ENCODE peak calls at places on chromosome 10, in ten cellular contexts. F, V, C, L, K, G, D, E, I and S are unnamed samples.

GRCh38 chr10:86961481-86962091 is 3.2 kb downstream of the SNCG start:
- DNase-seq in F (no peak), V (peak), C (no peak), L (no peak), K (no peak), G (peak), D (no peak), E (no peak), I (peak), S (no peak)

GRCh38 chr10:3000063-3000462 is 67.3 kb upstream of the PFKP start:
- DNase-seq in F (no peak), V (no peak), C (no peak), L (no peak), K (no peak), G (no peak), D (no peak), E (no peak), I (no peak), S (no peak)

GRCh38 chr10:48931188-48931587 is 8.5 kb downstream of the LRRC18 start:
- DNase-seq in F (no peak), V (no peak), C (no peak), L (no peak), K (no peak), G (no peak), D (no peak), E (no peak), I (no peak), S (no peak)

GRCh38 chr10:14259696-14260595 is 70.8 kb downstream of the FRMD4A start:
- DNase-seq in F (no peak), V (no peak), C (peak), L (peak), K (no peak), G (no peak), D (no peak), E (no peak), I (no peak), S (peak)

GRCh38 chr10:43254199-43254730 is 12.6 kb downstream of the RASGEF1A start:
- DNase-seq in F (no peak), V (peak), C (no peak), L (no peak), K (no peak), G (peak), D (no peak), E (no peak), I (no peak), S (no peak)

GRCh38 chr10:77636286-77636966 is 1.2 kb downstream of the KCNMA1 start:
- DNase-seq in F (no peak), V (no peak), C (no peak), L (no peak), K (no peak), G (no peak), D (no peak), E (no peak), I (peak), S (no peak)

GRCh38 chr10:52801951-52802350 is 29.4 kb upstream of the MBL2 start:
- DNase-seq in F (no peak), V (no peak), C (peak), L (peak), K (no peak), G (no peak), D (no peak), E (no peak), I (no peak), S (peak)

GRCh38 chr10:82674036-82674435 is 799.0 kb downstream of the NRG3 start:
- DNase-seq in F (no peak), V (no peak), C (no peak), L (peak), K (no peak), G (no peak), D (no peak), E (no peak), I (no peak), S (no peak)

GRCh38 chr10:21885940-21886339 is 117.6 kb downstream of the DNAJC1 start:
- DNase-seq in F (no peak), V (no peak), C (no peak), L (no peak), K (no peak), G (no peak), D (no peak), E (no peak), I (no peak), S (no peak)

GRCh38 chr10:20877986-20878979 is 18.8 kb downstream of the NEBL start:
- DNase-seq in F (no peak), V (no peak), C (peak), L (no peak), K (no peak), G (no peak), D (no peak), E (no peak), I (no peak), S (no peak)

GRCh38 chr10:63543576-63543962 is 22.4 kb downstream of the REEP3 start:
- DNase-seq in F (no peak), V (no peak), C (no peak), L (no peak), K (no peak), G (no peak), D (no peak), E (no peak), I (no peak), S (no peak)

GRCh38 chr10:104049497-104050250 is 36.0 kb downstream of the COL17A1 start:
- DNase-seq in F (no peak), V (no peak), C (peak), L (peak), K (no peak), G (no peak), D (no peak), E (no peak), I (no peak), S (peak)

GRCh38 chr10:119313645-119314044 is 106.3 kb downstream of the GRK5 start:
- DNase-seq in F (no peak), V (no peak), C (no peak), L (no peak), K (no peak), G (peak), D (peak), E (no peak), I (no peak), S (no peak)

GRCh38 chr10:111211756-111212155 is 134.9 kb downstream of the ADRA2A start:
- DNase-seq in F (no peak), V (no peak), C (no peak), L (no peak), K (no peak), G (no peak), D (no peak), E (no peak), I (no peak), S (no peak)

GRCh38 chr10:73774637-73775036 is 7.2 kb upstream of the CHCHD1 start:
- DNase-seq in F (peak), V (no peak), C (no peak), L (no peak), K (no peak), G (no peak), D (no peak), E (no peak), I (peak), S (peak)

GRCh38 chr10:74987339-74988054 is 124.0 kb upstream of the SAMD8 start:
- DNase-seq in F (no peak), V (no peak), C (peak), L (peak), K (no peak), G (no peak), D (no peak), E (no peak), I (no peak), S (peak)

GRCh38 chr10:2137549-2138174 is 400.3 kb upstream of the ADARB2 start:
- DNase-seq in F (no peak), V (no peak), C (no peak), L (no peak), K (no peak), G (peak), D (no peak), E (no peak), I (no peak), S (no peak)

GRCh38 chr10:86376403-86376802 is 9.8 kb upstream of the GRID1 start:
- DNase-seq in F (no peak), V (no peak), C (no peak), L (no peak), K (no peak), G (no peak), D (no peak), E (no peak), I (no peak), S (no peak)

GRCh38 chr10:15321431-15322321 is 49.4 kb downstream of the FAM171A1 start:
- DNase-seq in F (no peak), V (no peak), C (peak), L (no peak), K (no peak), G (no peak), D (no peak), E (no peak), I (peak), S (peak)

GRCh38 chr10:133467286-133467911 is 13.7 kb downstream of the SCART1 start:
- DNase-seq in F (no peak), V (no peak), C (no peak), L (no peak), K (no peak), G (no peak), D (no peak), E (no peak), I (peak), S (no peak)

GRCh38 chr10:76942556-76943416 is 694.8 kb downstream of the KCNMA1 start:
- DNase-seq in F (no peak), V (no peak), C (no peak), L (no peak), K (no peak), G (no peak), D (no peak), E (no peak), I (no peak), S (peak)

GRCh38 chr10:76546411-76546810 is 1091.2 kb downstream of the KCNMA1 start:
- DNase-seq in F (no peak), V (no peak), C (no peak), L (no peak), K (no peak), G (no peak), D (no peak), E (no peak), I (no peak), S (no peak)

GRCh38 chr10:114413398-114413797 is 9.1 kb upstream of the AFAP1L2 start:
- DNase-seq in F (no peak), V (peak), C (no peak), L (no peak), K (no peak), G (no peak), D (no peak), E (no peak), I (peak), S (no peak)

GRCh38 chr10:103549349-103549685 is 55.8 kb downstream of the NEURL1 start:
- DNase-seq in F (no peak), V (no peak), C (no peak), L (no peak), K (no peak), G (no peak), D (no peak), E (no peak), I (no peak), S (no peak)

GRCh38 chr10:451021-451471 is 238.4 kb downstream of the DIP2C start:
- DNase-seq in F (no peak), V (no peak), C (no peak), L (peak), K (peak), G (peak), D (peak), E (no peak), I (no peak), S (no peak)

GRCh38 chr10:117363027-117363426 is 12.2 kb downstream of the PDZD8 start:
- DNase-seq in F (no peak), V (no peak), C (peak), L (no peak), K (no peak), G (no peak), D (no peak), E (no peak), I (no peak), S (no peak)

GRCh38 chr10:35336921-35337741 is 822 bp downstream of the CCNY start:
- DNase-seq in F (peak), V (peak), C (peak), L (no peak), K (peak), G (peak), D (peak), E (no peak), I (peak), S (no peak)

GRCh38 chr10:122164815-122165491 is 106.1 kb upstream of the BTBD16 start:
- DNase-seq in F (peak), V (no peak), C (no peak), L (no peak), K (no peak), G (no peak), D (no peak), E (no peak), I (no peak), S (no peak)